ENCODE peak calls at places on chromosomes 7 and 10, in six cellular contexts. U is GM23338, F is HL-60, E is transverse colon, Z is suprapubic skin, B is endothelial cell of umbilical vein. I is an unnamed sample.
A peak's percentile ranks its signal among the peaks of the same experiment; 100 is the strongest.

GRCh38 chr10:76922666-76923065 is 714.9 kb downstream of the KCNMA1 start:
- DNase-seq in U (no peak), Z (no peak), B (no peak), E (no peak), F (no peak), I (no peak)

GRCh38 chr7:112390167-112390566 is 60.1 kb upstream of the IFRD1 start:
- DNase-seq in B (no peak), U (no peak), Z (no peak), F (no peak), E (no peak), I (no peak)

GRCh38 chr7:123867220-123867619 is 22.3 kb downstream of the HYAL4 start:
- DNase-seq in Z (no peak), E (no peak), B (no peak), F (no peak), U (no peak), I (no peak)

GRCh38 chr10:29858352-29859267 is 200.8 kb downstream of the JCAD start:
- DNase-seq in F (no peak), B (peak; percentile 92), E (peak; percentile 60), U (peak; percentile 72), Z (no peak), I (peak; percentile 39)

GRCh38 chr10:32937824-32938482 is 20.1 kb downstream of the ITGB1 start:
- DNase-seq in B (peak; percentile 60), Z (no peak), F (no peak), E (peak; percentile 19), U (peak; percentile 54), I (no peak)

GRCh38 chr10:17454801-17455520 is 566 bp upstream of the ST8SIA6 start:
- DNase-seq in E (no peak), Z (no peak), B (no peak), U (no peak), F (no peak), I (no peak)

GRCh38 chr10:5944389-5945202 is 32.7 kb downstream of the IL15RA start:
- DNase-seq in E (peak; percentile 78), B (peak; percentile 99), F (no peak), Z (peak; percentile 89), U (no peak), I (peak; percentile 53)

GRCh38 chr10:101000602-101000991 is 989 bp downstream of the LZTS2 start:
- DNase-seq in E (peak; percentile 25), Z (no peak), F (no peak), B (peak; percentile 15), U (no peak), I (no peak)

GRCh38 chr7:157613575-157614322 is 276.9 kb downstream of the DNAJB6 start:
- DNase-seq in Z (no peak), F (no peak), B (no peak), U (peak; percentile 7), E (no peak), I (no peak)

GRCh38 chr7:71482284-71482683 is 350.3 kb downstream of the GALNT17 start:
- DNase-seq in Z (no peak), B (no peak), E (no peak), U (no peak), F (no peak), I (no peak)

GRCh38 chr10:95246582-95247051 is 44.2 kb downstream of the PDLIM1 start:
- DNase-seq in B (peak; percentile 76), U (peak; percentile 96), F (no peak), Z (peak; percentile 85), E (peak; percentile 81), I (no peak)

DNA sequence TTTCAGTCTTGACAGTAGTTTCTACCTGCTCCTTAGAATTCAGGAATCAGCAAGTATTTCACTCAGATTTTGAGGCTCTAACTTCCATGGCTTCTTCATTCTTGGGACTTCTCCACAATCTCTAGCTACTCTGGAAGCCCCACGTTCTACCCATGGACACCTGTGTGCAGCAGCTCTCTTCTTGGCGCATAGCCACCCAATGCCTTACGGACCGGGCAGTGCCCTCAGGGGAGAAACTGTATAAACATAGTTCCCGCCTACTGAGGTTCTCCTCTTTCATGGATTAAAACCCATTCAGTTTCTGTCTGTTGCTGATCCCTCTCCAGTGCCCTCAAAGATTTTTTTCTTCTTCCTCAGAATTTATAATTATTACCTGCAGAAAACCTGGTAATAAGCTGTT is 177.1 kb downstream of the SORCS1 start:
- DNase-seq in U (no peak), B (no peak), Z (no peak), E (no peak), F (no peak), I (no peak)
- TF ChIP-seq POLR2AphosphoS5 in U (no peak), B (no peak), Z (no peak), E (no peak), F (no peak), I (no peak)

GRCh38 chr7:27179503-27180430 is 5.3 kb downstream of the HOXA11 start:
- DNase-seq in B (peak; percentile 90), E (peak; percentile 87), F (no peak), U (peak; percentile 89), Z (peak; percentile 91), I (no peak)
- TF ChIP-seq POLR2AphosphoS5 in B (no peak), E (no peak), F (no peak), U (no peak), Z (peak; percentile 15), I (no peak)

DNA sequence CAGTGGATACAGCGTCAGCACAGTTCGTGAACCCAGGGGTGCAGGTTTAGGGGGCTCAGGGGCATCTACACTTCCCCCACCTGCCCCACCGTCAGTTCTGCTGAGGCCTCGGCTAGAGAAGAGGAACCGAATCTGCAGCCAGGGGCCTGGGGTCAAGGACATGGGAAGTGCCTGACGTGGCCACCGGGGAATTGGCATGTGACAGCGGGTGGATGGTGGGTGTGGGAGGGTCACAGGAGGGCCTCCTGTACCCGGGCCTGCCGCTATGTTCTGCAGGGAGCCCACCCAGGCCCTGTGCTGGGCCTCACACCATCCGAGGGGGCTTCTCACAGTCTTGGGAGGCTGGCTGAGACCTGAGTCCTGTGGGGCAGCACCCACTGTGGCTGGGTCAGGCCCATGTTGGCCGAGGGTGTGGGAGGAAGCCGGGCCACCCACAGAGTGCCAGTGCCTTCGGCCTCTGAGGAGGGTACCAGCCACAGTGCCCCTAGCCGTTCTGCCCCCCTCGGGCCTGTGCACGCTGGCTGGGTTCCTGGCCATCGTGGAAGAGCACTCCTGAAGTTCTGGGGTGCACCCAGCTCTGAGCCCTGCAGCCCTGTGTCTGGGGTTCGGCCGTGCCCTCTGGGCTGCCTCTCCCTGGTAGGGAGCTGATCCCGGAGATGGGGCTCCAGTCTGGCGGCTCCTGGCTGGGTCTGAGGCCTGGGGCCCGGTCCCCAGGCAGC is 5.9 kb downstream of the TTYH3 start:
- DNase-seq in F (no peak), Z (no peak), E (peak; percentile 67), U (no peak), B (no peak), I (no peak)
- TF ChIP-seq POLR2AphosphoS5 in F (no peak), Z (no peak), E (no peak), U (no peak), B (no peak), I (no peak)

GRCh38 chr10:28694530-28694929 is 17.2 kb downstream of the BAMBI start:
- DNase-seq in E (no peak), U (no peak), B (no peak), Z (no peak), F (no peak), I (no peak)

DNA sequence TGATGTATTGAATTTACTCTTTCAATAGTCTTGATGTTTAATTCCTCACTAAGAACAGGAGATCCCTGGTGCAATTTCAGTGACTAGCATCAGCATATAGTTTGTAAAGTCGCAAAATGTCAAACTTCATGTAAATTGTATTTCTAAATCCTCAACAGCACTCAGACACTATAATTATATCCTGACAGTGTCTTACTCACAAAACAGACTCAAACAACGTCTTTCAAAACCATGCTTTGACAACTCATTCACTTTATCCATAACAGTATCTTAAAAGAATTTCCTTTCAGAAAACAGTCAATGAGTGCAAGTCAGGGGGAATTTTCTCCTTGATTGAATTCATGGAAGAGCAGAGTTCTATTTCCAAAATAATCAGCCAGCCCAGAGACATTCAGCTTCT is 20.8 kb downstream of the BAMBI start:
- DNase-seq in E (no peak), Z (no peak), B (no peak), F (no peak), U (no peak), I (no peak)
- TF ChIP-seq POLR2AphosphoS5 in E (no peak), Z (no peak), B (no peak), F (no peak), U (no peak), I (no peak)

DNA sequence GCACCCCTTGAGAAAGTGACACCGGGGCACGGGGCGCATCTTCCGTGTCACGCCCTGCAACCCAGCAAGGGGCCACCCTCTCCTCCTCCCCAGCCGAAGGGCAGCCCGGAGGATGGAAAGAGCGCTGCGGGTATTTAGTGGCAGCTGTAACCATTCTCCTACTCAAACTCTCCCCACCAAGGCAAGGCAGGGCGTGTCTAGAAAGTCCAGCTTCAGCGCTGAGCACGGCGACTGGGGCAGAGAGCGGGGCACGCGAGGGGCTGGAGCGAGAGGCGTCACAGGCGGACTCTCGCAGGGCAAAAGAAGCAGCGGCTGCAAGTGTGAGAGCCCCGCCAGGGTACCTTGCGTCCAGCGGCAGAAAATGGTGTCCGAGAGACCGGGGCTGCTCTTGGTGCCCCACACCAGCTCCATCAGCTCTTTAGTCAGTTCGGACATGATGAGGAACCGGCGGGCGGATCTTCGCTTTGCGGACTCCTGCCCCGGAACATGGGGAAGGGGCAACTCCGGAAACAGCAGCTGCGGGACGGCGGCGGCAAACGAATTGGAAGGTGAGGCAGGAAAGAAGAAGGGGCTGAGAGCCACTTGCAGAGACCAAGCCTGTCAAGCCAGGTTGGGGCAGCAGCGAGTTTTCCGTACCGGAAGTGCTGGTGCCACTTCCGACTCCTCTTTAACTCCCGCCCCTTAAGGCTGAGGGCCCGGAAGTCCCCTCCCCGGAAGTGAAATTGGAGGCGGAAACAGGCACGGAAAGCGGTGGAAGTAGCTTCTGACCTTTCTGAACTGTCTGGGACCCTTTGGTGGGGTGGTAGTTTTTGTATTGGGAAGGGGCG is at the start of gene MINDY3:
- DNase-seq in F (peak; percentile 57), U (peak; percentile 73), Z (peak; percentile 85), B (peak; percentile 60), E (peak; percentile 85), I (peak; percentile 41)
- TF ChIP-seq POLR2AphosphoS5 in F (peak; percentile 38), U (peak; percentile 51), Z (no peak), B (peak; percentile 76), E (peak; percentile 25), I (no peak)